ENCODE peak calls at places on chromosome 1, in six cellular contexts. One of them, this sample, is unnamed.

GRCh38 chr1:243447342-243447741 is 191.5 kb downstream of the SDCCAG8 start:
- DNase-seq in stimulated activated CD4-positive, alpha-beta T cell treated with anti-CD3 and anti-CD28 coated beads, Interleukin-1b, Interleukin-23, amount 100 ng/mL, for 24 hours: no peak
- DNase-seq in H9: no peak
- DNase-seq in effector memory CD4-positive, alpha-beta T cell: no peak
- DNase-seq in CD8-positive, alpha-beta T cell: no peak
- DNase-seq in HFFc6: no peak
- DNase-seq in this sample: no peak

GRCh38 chr1:160642281-160642644 is 4.6 kb downstream of the SLAMF1 start:
- DNase-seq in CD8-positive, alpha-beta T cell: no peak
- DNase-seq in H9: no peak
- DNase-seq in effector memory CD4-positive, alpha-beta T cell: no peak
- DNase-seq in stimulated activated CD4-positive, alpha-beta T cell treated with anti-CD3 and anti-CD28 coated beads, Interleukin-1b, Interleukin-23, amount 100 ng/mL, for 24 hours: no peak
- DNase-seq in HFFc6: no peak
- DNase-seq in this sample: no peak

GRCh38 chr1:76074321-76075187 is at the start of gene ST6GALNAC3:
- DNase-seq in HFFc6: peak
- DNase-seq in stimulated activated CD4-positive, alpha-beta T cell treated with anti-CD3 and anti-CD28 coated beads, Interleukin-1b, Interleukin-23, amount 100 ng/mL, for 24 hours: peak
- DNase-seq in effector memory CD4-positive, alpha-beta T cell: peak
- DNase-seq in CD8-positive, alpha-beta T cell: peak
- DNase-seq in H9: peak
- DNase-seq in this sample: peak

GRCh38 chr1:203999618-204000017 is 73.3 kb upstream of the SOX13 start:
- DNase-seq in CD8-positive, alpha-beta T cell: no peak
- DNase-seq in stimulated activated CD4-positive, alpha-beta T cell treated with anti-CD3 and anti-CD28 coated beads, Interleukin-1b, Interleukin-23, amount 100 ng/mL, for 24 hours: no peak
- DNase-seq in HFFc6: no peak
- DNase-seq in H9: no peak
- DNase-seq in effector memory CD4-positive, alpha-beta T cell: no peak
- DNase-seq in this sample: no peak

GRCh38 chr1:214427871-214428277 is 123.5 kb downstream of the PTPN14 start:
- DNase-seq in HFFc6: peak
- DNase-seq in stimulated activated CD4-positive, alpha-beta T cell treated with anti-CD3 and anti-CD28 coated beads, Interleukin-1b, Interleukin-23, amount 100 ng/mL, for 24 hours: peak
- DNase-seq in H9: peak
- DNase-seq in effector memory CD4-positive, alpha-beta T cell: peak
- DNase-seq in CD8-positive, alpha-beta T cell: peak
- DNase-seq in this sample: peak

GRCh38 chr1:37071829-37072228 is 37.5 kb upstream of the GRIK3 start:
- DNase-seq in effector memory CD4-positive, alpha-beta T cell: no peak
- DNase-seq in stimulated activated CD4-positive, alpha-beta T cell treated with anti-CD3 and anti-CD28 coated beads, Interleukin-1b, Interleukin-23, amount 100 ng/mL, for 24 hours: no peak
- DNase-seq in H9: no peak
- DNase-seq in CD8-positive, alpha-beta T cell: no peak
- DNase-seq in HFFc6: no peak
- DNase-seq in this sample: no peak

GRCh38 chr1:162144853-162145252 is 75.4 kb downstream of the NOS1AP start:
- DNase-seq in CD8-positive, alpha-beta T cell: no peak
- DNase-seq in effector memory CD4-positive, alpha-beta T cell: no peak
- DNase-seq in H9: peak
- DNase-seq in HFFc6: no peak
- DNase-seq in stimulated activated CD4-positive, alpha-beta T cell treated with anti-CD3 and anti-CD28 coated beads, Interleukin-1b, Interleukin-23, amount 100 ng/mL, for 24 hours: no peak
- DNase-seq in this sample: no peak

GRCh38 chr1:174572771-174573170 is 125.0 kb downstream of the GPR52 start:
- DNase-seq in effector memory CD4-positive, alpha-beta T cell: no peak
- DNase-seq in stimulated activated CD4-positive, alpha-beta T cell treated with anti-CD3 and anti-CD28 coated beads, Interleukin-1b, Interleukin-23, amount 100 ng/mL, for 24 hours: no peak
- DNase-seq in CD8-positive, alpha-beta T cell: no peak
- DNase-seq in H9: no peak
- DNase-seq in HFFc6: no peak
- DNase-seq in this sample: no peak

GRCh38 chr1:60541831-60542532 is 468.4 kb upstream of the C1orf87 start:
- DNase-seq in H9: no peak
- DNase-seq in effector memory CD4-positive, alpha-beta T cell: no peak
- DNase-seq in HFFc6: no peak
- DNase-seq in CD8-positive, alpha-beta T cell: no peak
- DNase-seq in stimulated activated CD4-positive, alpha-beta T cell treated with anti-CD3 and anti-CD28 coated beads, Interleukin-1b, Interleukin-23, amount 100 ng/mL, for 24 hours: no peak
- DNase-seq in this sample: no peak

GRCh38 chr1:197915797-197916686 is 1.1 kb upstream of the LHX9 start:
- DNase-seq in HFFc6: peak
- DNase-seq in H9: peak
- DNase-seq in stimulated activated CD4-positive, alpha-beta T cell treated with anti-CD3 and anti-CD28 coated beads, Interleukin-1b, Interleukin-23, amount 100 ng/mL, for 24 hours: no peak
- DNase-seq in effector memory CD4-positive, alpha-beta T cell: no peak
- DNase-seq in CD8-positive, alpha-beta T cell: no peak
- DNase-seq in this sample: peak

GRCh38 chr1:213570487-213570886 is 417.3 kb upstream of the PROX1 start:
- DNase-seq in effector memory CD4-positive, alpha-beta T cell: no peak
- DNase-seq in H9: no peak
- DNase-seq in stimulated activated CD4-positive, alpha-beta T cell treated with anti-CD3 and anti-CD28 coated beads, Interleukin-1b, Interleukin-23, amount 100 ng/mL, for 24 hours: no peak
- DNase-seq in HFFc6: no peak
- DNase-seq in CD8-positive, alpha-beta T cell: no peak
- DNase-seq in this sample: peak

GRCh38 chr1:55337801-55338447 is 122.8 kb upstream of the USP24 start:
- DNase-seq in effector memory CD4-positive, alpha-beta T cell: no peak
- DNase-seq in HFFc6: peak
- DNase-seq in stimulated activated CD4-positive, alpha-beta T cell treated with anti-CD3 and anti-CD28 coated beads, Interleukin-1b, Interleukin-23, amount 100 ng/mL, for 24 hours: no peak
- DNase-seq in H9: peak
- DNase-seq in CD8-positive, alpha-beta T cell: no peak
- DNase-seq in this sample: peak

GRCh38 chr1:18072066-18072465 is 35.5 kb upstream of the IGSF21 start:
- DNase-seq in H9: no peak
- DNase-seq in effector memory CD4-positive, alpha-beta T cell: no peak
- DNase-seq in stimulated activated CD4-positive, alpha-beta T cell treated with anti-CD3 and anti-CD28 coated beads, Interleukin-1b, Interleukin-23, amount 100 ng/mL, for 24 hours: no peak
- DNase-seq in CD8-positive, alpha-beta T cell: no peak
- DNase-seq in HFFc6: no peak
- DNase-seq in this sample: no peak

GRCh38 chr1:9766759-9767442 is 56.9 kb downstream of the CLSTN1 start:
- DNase-seq in effector memory CD4-positive, alpha-beta T cell: no peak
- DNase-seq in stimulated activated CD4-positive, alpha-beta T cell treated with anti-CD3 and anti-CD28 coated beads, Interleukin-1b, Interleukin-23, amount 100 ng/mL, for 24 hours: no peak
- DNase-seq in H9: no peak
- DNase-seq in CD8-positive, alpha-beta T cell: no peak
- DNase-seq in HFFc6: peak
- DNase-seq in this sample: no peak

This sample was measured in DMS53.